ENCODE peak calls at places on chromosomes 1 and 21, in seven cellular contexts. I, G, F, O, B, J and N are unnamed samples.
A peak's percentile ranks its signal among the peaks of the same experiment; 100 is the strongest.

GRCh38 chr1:37663426-37664000 is 28.8 kb upstream of the CDCA8 start:
- DNase-seq in G (no peak), I (no peak), B (peak; percentile 18), J (no peak), F (no peak), O (no peak), N (peak; percentile 70)

GRCh38 chr1:116826818-116827606 is 72.8 kb downstream of the CD2 start:
- DNase-seq in I (no peak), J (peak; percentile 37), O (no peak), F (peak; percentile 7), G (no peak), B (peak; percentile 68), N (peak; percentile 83)

GRCh38 chr1:38151399-38151798 is 104.8 kb upstream of the POU3F1 start:
- DNase-seq in F (no peak), J (no peak), G (no peak), I (no peak), B (no peak), O (no peak), N (no peak)

GRCh38 chr1:214637722-214638473 is 34.9 kb downstream of the CENPF start:
- DNase-seq in G (no peak), J (no peak), B (peak; percentile 63), I (no peak), O (no peak), F (peak; percentile 69), N (peak; percentile 65)

GRCh38 chr1:19644761-19645543 is 841 bp downstream of the NBL1 start:
- DNase-seq in O (no peak), B (peak; percentile 31), J (no peak), G (no peak), I (no peak), F (no peak), N (no peak)

GRCh38 chr1:155834296-155834926 is 22.6 kb downstream of the GON4L start:
- DNase-seq in O (no peak), B (peak; percentile 60), F (peak; percentile 70), J (no peak), I (peak; percentile 26), G (peak; percentile 36), N (peak; percentile 79)

GRCh38 chr1:97094257-97094972 is 372.8 kb downstream of the PTBP2 start:
- DNase-seq in F (peak; percentile 94), O (no peak), J (peak; percentile 42), B (peak; percentile 67), I (no peak), G (no peak), N (peak; percentile 59)

GRCh38 chr1:244163131-244163530 is 112.0 kb downstream of the ZBTB18 start:
- DNase-seq in F (peak; percentile 69), B (peak; percentile 28), O (no peak), J (no peak), I (no peak), G (no peak), N (no peak)

GRCh38 chr1:228286505-228287417 is 78.9 kb downstream of the OBSCN start:
- DNase-seq in G (no peak), F (no peak), B (no peak), I (no peak), J (no peak), O (no peak), N (no peak)

GRCh38 chr21:41877901-41878830 is 978 bp downstream of the PRDM15 start:
- DNase-seq in O (no peak), B (peak; percentile 30), I (peak; percentile 15), G (no peak), J (no peak), F (peak; percentile 75), N (peak; percentile 33)

GRCh38 chr1:30757196-30757949 is at the start of gene LAPTM5:
- DNase-seq in O (no peak), G (no peak), B (no peak), J (no peak), I (no peak), F (no peak), N (no peak)

GRCh38 chr1:12206792-12207424 is 22.9 kb upstream of the VPS13D start:
- DNase-seq in O (no peak), F (no peak), I (no peak), G (no peak), J (no peak), B (no peak), N (no peak)

GRCh38 chr1:224565186-224565585 is 50.9 kb upstream of the CNIH3 start:
- DNase-seq in O (no peak), B (peak; percentile 95), I (no peak), F (peak; percentile 92), J (peak; percentile 23), G (no peak), N (no peak)

GRCh38 chr1:25750923-25751605 is 48.9 kb upstream of the SELENON start:
- DNase-seq in G (no peak), B (no peak), F (no peak), J (no peak), I (no peak), O (no peak), N (no peak)

GRCh38 chr1:70057500-70057899 is 147.9 kb downstream of the LRRC40 start:
- DNase-seq in J (no peak), G (no peak), F (no peak), B (no peak), I (no peak), O (no peak), N (no peak)

GRCh38 chr1:44033756-44034155 is 2.5 kb upstream of the SLC6A9 start:
- DNase-seq in F (no peak), B (no peak), I (no peak), O (no peak), G (peak; percentile 25), J (no peak), N (no peak)

GRCh38 chr1:32742956-32743355 is 40.4 kb upstream of the SYNC start:
- DNase-seq in B (no peak), J (no peak), G (no peak), O (no peak), F (no peak), I (no peak), N (peak; percentile 39)

GRCh38 chr1:91768120-91768519 is 117.8 kb downstream of the TGFBR3 start:
- DNase-seq in I (no peak), J (no peak), F (no peak), O (no peak), G (no peak), B (no peak), N (no peak)

GRCh38 chr21:42303443-42303842 is 11.8 kb downstream of the TFF3 start:
- DNase-seq in F (no peak), O (no peak), B (no peak), G (no peak), J (no peak), I (no peak), N (no peak)

GRCh38 chr1:229557214-229557850 is 1.2 kb downstream of the ABCB10 start:
- DNase-seq in F (peak; percentile 34), G (no peak), O (no peak), J (no peak), B (peak; percentile 53), I (no peak), N (no peak)

GRCh38 chr1:169102567-169102966 is 3.9 kb upstream of the ATP1B1 start:
- DNase-seq in O (no peak), I (no peak), J (peak; percentile 54), B (peak; percentile 81), F (peak; percentile 85), G (no peak), N (no peak)

GRCh38 chr1:119448112-119448511 is 33.2 kb downstream of the HSD3B2 start:
- DNase-seq in G (peak; percentile 53), J (no peak), F (no peak), B (no peak), O (no peak), I (no peak), N (peak; percentile 30)

GRCh38 chr1:39828734-39829133 is 40.1 kb upstream of the BMP8B start:
- DNase-seq in I (no peak), B (no peak), O (no peak), J (no peak), G (no peak), F (no peak), N (no peak)

GRCh38 chr1:237938553-237938952 is 47.8 kb upstream of the ZP4 start:
- DNase-seq in B (no peak), O (peak; percentile 23), G (peak; percentile 53), J (peak; percentile 79), I (no peak), F (no peak), N (peak; percentile 63)

DNA sequence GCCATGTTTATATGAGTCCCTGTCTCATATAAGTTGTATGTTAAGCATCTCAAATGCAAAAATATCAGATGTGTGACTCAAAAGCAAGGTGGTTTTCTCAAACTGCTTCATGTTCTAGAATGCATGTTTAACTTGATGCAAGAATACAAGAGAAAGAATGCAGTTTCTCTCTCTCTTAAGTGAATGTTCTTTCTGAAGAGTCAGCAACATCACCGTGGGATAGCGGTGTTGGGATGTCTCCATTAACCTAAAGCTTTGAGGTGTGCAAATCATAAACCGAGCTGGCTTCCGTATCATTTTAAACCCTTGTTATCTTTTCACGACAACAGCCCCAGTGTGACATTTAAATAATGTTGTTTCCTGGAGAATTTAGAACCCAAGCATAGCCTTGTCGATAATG is 48.4 kb upstream of the TARBP1 start:
- DNase-seq in I (no peak), O (no peak), J (no peak), B (no peak), F (no peak), G (no peak), N (no peak)
- H3K4me1 ChIP-seq in I (peaks cover 18% of the 10 kb centered on the region), O (peaks cover 7% of the 10 kb centered on the region), J (peaks cover 18% of the 10 kb centered on the region), B (peaks cover 5% of the 10 kb centered on the region), F (peaks cover 21% of the 10 kb centered on the region), G (peaks cover 5% of the 10 kb centered on the region), N (no peaks in the 10 kb centered on the region)

GRCh38 chr1:171736204-171736603 is 5.7 kb downstream of the VAMP4 start:
- DNase-seq in O (no peak), B (no peak), J (no peak), G (no peak), I (no peak), F (no peak), N (no peak)
- H3K79me1 ChIP-seq in O (no peaks in the 10 kb centered on the region), B (peaks cover 22% of the 10 kb centered on the region), J (no peaks in the 10 kb centered on the region), G (no peaks in the 10 kb centered on the region), I (peaks cover 1% of the 10 kb centered on the region), F (peaks cover 22% of the 10 kb centered on the region), N (peaks cover 2% of the 10 kb centered on the region)

DNA sequence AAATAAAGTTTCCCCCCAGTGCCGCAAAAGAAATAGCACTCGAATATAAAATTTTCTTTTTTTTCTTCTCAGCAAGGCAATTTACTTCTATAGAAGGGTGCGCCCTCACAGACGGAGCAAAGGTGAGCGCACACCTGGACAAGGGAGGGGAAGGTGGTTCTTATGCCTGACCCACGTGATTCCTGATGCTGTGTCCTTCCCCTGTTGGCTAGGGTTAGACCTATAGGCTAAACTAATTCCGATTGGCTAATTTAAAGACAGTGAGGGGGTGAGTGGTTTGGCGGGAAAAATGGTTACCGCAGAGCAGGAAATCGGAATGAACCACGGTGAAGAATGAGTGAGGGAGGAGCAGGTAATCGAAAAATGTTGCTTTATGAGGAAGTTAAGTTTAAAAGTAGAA is 607 bp upstream of the FAAH start:
- DNase-seq in B (no peak), J (no peak), O (no peak), F (no peak), I (no peak), G (peak; percentile 86), N (peak; percentile 22)
- H3K9ac ChIP-seq in B (no peak overlapping the region), J (no peak overlapping the region), O (peak overlapping the region; percentile 80), F (no peak overlapping the region), I (no peak overlapping the region), G (no peak overlapping the region), N (no peak overlapping the region)

DNA sequence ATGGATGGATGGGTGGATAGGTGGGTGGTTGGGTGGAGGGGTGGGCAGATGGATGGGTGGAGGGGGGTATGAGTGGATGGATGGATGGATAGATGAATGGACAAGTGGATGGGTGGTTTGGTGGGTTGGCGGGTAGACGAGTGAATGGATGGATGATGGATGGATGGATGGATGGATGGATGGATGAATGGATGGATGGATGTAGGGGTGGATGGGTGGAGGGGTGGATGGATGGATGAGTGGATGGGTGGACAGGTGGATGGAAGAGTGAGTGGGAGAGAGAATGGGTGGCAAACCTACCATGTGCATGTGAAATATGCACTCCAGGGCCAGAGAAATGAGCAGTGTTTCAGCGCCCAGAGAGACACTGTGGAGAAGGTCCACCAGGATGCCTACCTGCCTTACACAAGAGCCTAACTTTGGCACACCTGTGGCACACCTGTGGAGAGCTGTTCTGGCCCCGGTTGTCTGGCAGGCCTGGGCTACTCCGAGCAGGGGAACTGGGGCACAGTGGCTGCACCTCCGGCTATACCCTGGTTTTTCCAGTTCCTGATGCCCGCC is 12.8 kb downstream of the EPHA2 start:
- DNase-seq in J (no peak), B (no peak), O (no peak), I (no peak), G (no peak), F (no peak), N (no peak)
- H3K4me1 ChIP-seq in J (peaks cover 72% of the 10 kb centered on the region), B (peaks cover 82% of the 10 kb centered on the region), O (peaks cover 42% of the 10 kb centered on the region), I (peaks cover 61% of the 10 kb centered on the region), G (peaks cover 15% of the 10 kb centered on the region), F (peaks cover 64% of the 10 kb centered on the region), N (peaks cover 54% of the 10 kb centered on the region)